ENCODE peak calls at places on chromosomes 4 and X, in five cellular contexts. One of them, this sample, is unnamed.

GRCh38 chr4:132592340-132592739 is 556.8 kb upstream of the PCDH10 start:
- DNase-seq in cardiac fibroblast: no peak
- DNase-seq in right atrium auricular region: no peak
- DNase-seq in SK-N-SH: peak
- DNase-seq in foreskin fibroblast: no peak
- DNase-seq in this sample: no peak

GRCh38 chr4:43853565-43854345 is 594.9 kb downstream of the KCTD8 start:
- DNase-seq in SK-N-SH: no peak
- DNase-seq in foreskin fibroblast: no peak
- DNase-seq in right atrium auricular region: no peak
- DNase-seq in cardiac fibroblast: no peak
- DNase-seq in this sample: no peak

GRCh38 chrX:136780738-136781137 is at the start of gene ARHGEF6:
- DNase-seq in cardiac fibroblast: no peak
- DNase-seq in SK-N-SH: no peak
- DNase-seq in right atrium auricular region: no peak
- DNase-seq in foreskin fibroblast: peak
- DNase-seq in this sample: peak

GRCh38 chr4:16226816-16227461 is 668 bp upstream of the TAPT1 start:
- DNase-seq in SK-N-SH: peak
- DNase-seq in right atrium auricular region: peak
- DNase-seq in foreskin fibroblast: peak
- DNase-seq in cardiac fibroblast: peak
- DNase-seq in this sample: peak

GRCh38 chr4:157095716-157096115 is 19.8 kb downstream of the GLRB start:
- DNase-seq in cardiac fibroblast: no peak
- DNase-seq in right atrium auricular region: no peak
- DNase-seq in foreskin fibroblast: no peak
- DNase-seq in SK-N-SH: no peak
- DNase-seq in this sample: no peak

GRCh38 chrX:46961574-46962279 is 49.5 kb downstream of the JADE3 start:
- DNase-seq in right atrium auricular region: no peak
- DNase-seq in cardiac fibroblast: no peak
- DNase-seq in SK-N-SH: no peak
- DNase-seq in foreskin fibroblast: no peak
- DNase-seq in this sample: peak

GRCh38 chr4:139050436-139050835 is 34.9 kb downstream of the NOCT start:
- DNase-seq in foreskin fibroblast: peak
- DNase-seq in SK-N-SH: no peak
- DNase-seq in cardiac fibroblast: peak
- DNase-seq in right atrium auricular region: no peak
- DNase-seq in this sample: no peak

GRCh38 chr4:73311428-73311827 is 52.8 kb upstream of the ANKRD17 start:
- DNase-seq in foreskin fibroblast: peak
- DNase-seq in cardiac fibroblast: peak
- DNase-seq in right atrium auricular region: no peak
- DNase-seq in SK-N-SH: no peak
- DNase-seq in this sample: peak

GRCh38 chr4:7828926-7829325 is 110.7 kb downstream of the AFAP1 start:
- DNase-seq in SK-N-SH: no peak
- DNase-seq in right atrium auricular region: no peak
- DNase-seq in cardiac fibroblast: peak
- DNase-seq in foreskin fibroblast: peak
- DNase-seq in this sample: no peak

GRCh38 chrX:40094041-40094899 is 3.5 kb downstream of the BCOR start:
- DNase-seq in foreskin fibroblast: peak
- DNase-seq in SK-N-SH: peak
- DNase-seq in cardiac fibroblast: peak
- DNase-seq in right atrium auricular region: no peak
- DNase-seq in this sample: peak

GRCh38 chr4:105613326-105613725 is 60.9 kb downstream of the ARHGEF38 start:
- DNase-seq in right atrium auricular region: no peak
- DNase-seq in foreskin fibroblast: no peak
- DNase-seq in SK-N-SH: no peak
- DNase-seq in cardiac fibroblast: no peak
- DNase-seq in this sample: no peak

GRCh38 chr4:67087897-67088296 is 457.4 kb downstream of the CENPC start:
- DNase-seq in cardiac fibroblast: peak
- DNase-seq in SK-N-SH: peak
- DNase-seq in right atrium auricular region: peak
- DNase-seq in foreskin fibroblast: no peak
- DNase-seq in this sample: peak

GRCh38 chr4:108029731-108030130 is 40.0 kb downstream of the HADH start:
- DNase-seq in cardiac fibroblast: no peak
- DNase-seq in right atrium auricular region: no peak
- DNase-seq in foreskin fibroblast: peak
- DNase-seq in SK-N-SH: no peak
- DNase-seq in this sample: no peak

DNA sequence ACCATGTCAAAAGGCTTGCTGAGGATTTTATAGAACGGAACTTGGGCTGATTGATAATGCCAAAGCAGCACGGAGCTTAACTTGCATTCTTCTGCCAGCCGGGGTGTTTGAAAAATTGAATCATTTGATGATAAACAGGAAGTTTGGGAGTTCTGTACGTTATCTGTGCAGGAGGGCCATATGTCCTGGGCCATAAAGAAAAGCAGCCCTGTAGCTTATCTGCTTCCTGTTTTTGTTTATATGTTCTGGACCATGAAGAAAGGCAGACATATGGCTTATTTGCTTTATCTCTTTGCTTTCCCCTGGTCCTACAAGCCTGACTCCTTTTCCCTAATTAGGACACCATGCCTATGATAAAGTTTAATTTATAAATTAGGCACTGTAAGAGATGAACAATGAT is 62.4 kb downstream of the HOPX start:
- DNase-seq in right atrium auricular region: no peak
- DNase-seq in foreskin fibroblast: no peak
- DNase-seq in cardiac fibroblast: no peak
- DNase-seq in SK-N-SH: peak
- DNase-seq in this sample: no peak
- H3K4me3 ChIP-seq in right atrium auricular region: no peak
- H3K4me3 ChIP-seq in foreskin fibroblast: no peak
- H3K4me3 ChIP-seq in cardiac fibroblast: no peak
- H3K4me3 ChIP-seq in SK-N-SH: no peak
- H3K4me3 ChIP-seq in this sample: no peak

DNA sequence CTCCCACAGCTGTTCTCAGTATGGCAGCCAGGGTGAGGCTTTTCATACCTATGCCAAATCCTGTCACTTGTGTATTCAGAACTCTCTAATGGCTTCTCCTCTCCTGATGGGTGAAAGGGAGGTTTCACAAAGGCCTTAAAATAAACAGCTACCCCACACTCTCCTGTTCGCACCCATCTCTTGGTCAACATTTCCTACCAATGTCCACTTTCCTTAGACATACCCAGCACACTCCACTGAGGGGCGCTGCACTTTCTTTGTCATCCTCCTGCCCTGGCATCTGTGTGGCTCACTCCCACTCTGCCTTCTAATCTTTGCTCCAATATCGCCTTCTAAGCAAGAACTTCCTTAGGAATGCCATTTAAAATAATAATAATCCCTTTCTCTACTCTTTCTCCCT is 313.3 kb downstream of the PPP3CA start:
- DNase-seq in SK-N-SH: no peak
- DNase-seq in right atrium auricular region: no peak
- DNase-seq in cardiac fibroblast: no peak
- DNase-seq in foreskin fibroblast: no peak
- DNase-seq in this sample: no peak
- TF ChIP-seq CTCF in SK-N-SH: no peak
- TF ChIP-seq CTCF in right atrium auricular region: no peak
- TF ChIP-seq CTCF in cardiac fibroblast: no peak
- TF ChIP-seq CTCF in foreskin fibroblast: no peak
- TF ChIP-seq CTCF in this sample: no peak

GRCh38 chr4:76952631-76953587 is 3.4 kb downstream of the SEPTIN11 start:
- DNase-seq in right atrium auricular region: no peak
- DNase-seq in cardiac fibroblast: peak
- DNase-seq in SK-N-SH: no peak
- DNase-seq in foreskin fibroblast: no peak
- DNase-seq in this sample: no peak
- H3K4me3 ChIP-seq in right atrium auricular region: no peak
- H3K4me3 ChIP-seq in cardiac fibroblast: peak
- H3K4me3 ChIP-seq in SK-N-SH: peak
- H3K4me3 ChIP-seq in foreskin fibroblast: peak
- H3K4me3 ChIP-seq in this sample: no peak

DNA sequence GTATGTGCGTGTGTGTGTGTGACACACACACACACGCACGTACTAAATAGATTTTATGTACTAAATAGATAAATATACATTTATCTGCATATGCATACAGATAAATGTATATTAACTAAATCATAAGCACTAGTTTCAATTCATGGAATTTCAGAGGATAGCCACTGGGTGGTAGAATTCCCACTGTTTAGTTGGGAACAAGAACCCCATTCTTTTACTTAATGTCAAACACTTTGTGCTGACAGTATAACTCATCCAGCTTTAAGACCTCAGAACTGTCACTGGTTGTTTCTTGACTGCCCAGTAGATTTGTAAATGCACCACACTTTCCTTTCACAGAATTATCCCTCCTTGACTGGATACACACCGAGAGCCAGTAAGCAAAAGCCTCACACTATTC is 32.5 kb downstream of the PPARGC1A start:
- DNase-seq in SK-N-SH: no peak
- DNase-seq in foreskin fibroblast: peak
- DNase-seq in right atrium auricular region: no peak
- DNase-seq in cardiac fibroblast: peak
- DNase-seq in this sample: no peak
- TF ChIP-seq CTCF in SK-N-SH: peak
- TF ChIP-seq CTCF in foreskin fibroblast: peak
- TF ChIP-seq CTCF in right atrium auricular region: no peak
- TF ChIP-seq CTCF in cardiac fibroblast: no peak
- TF ChIP-seq CTCF in this sample: no peak

GRCh38 chrX:115234220-115234557 is 293 bp upstream of the LRCH2 start:
- DNase-seq in cardiac fibroblast: no peak
- DNase-seq in right atrium auricular region: no peak
- DNase-seq in foreskin fibroblast: no peak
- DNase-seq in SK-N-SH: no peak
- DNase-seq in this sample: no peak
- H3K4me3 ChIP-seq in cardiac fibroblast: peak
- H3K4me3 ChIP-seq in right atrium auricular region: peak
- H3K4me3 ChIP-seq in foreskin fibroblast: peak
- H3K4me3 ChIP-seq in SK-N-SH: peak
- H3K4me3 ChIP-seq in this sample: no peak

DNA sequence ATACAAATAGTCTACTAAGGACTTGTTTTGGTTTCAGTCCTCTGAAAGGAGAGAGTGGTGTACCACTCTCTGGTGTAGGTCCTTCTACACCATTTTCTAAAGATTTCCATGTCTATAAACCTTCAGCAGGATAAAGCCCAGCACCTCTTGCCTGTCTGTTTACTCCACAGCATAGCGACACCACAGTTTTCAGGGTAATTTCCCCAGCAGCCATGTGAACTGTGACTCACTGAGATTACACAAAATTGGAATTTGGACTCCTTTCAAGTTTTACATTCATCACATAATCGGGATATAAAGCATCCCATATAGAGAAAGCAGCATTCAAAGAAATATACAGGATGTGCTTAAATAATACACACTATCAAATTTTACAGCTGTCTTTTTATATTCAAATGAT is 229.6 kb downstream of the PRDM5 start:
- DNase-seq in right atrium auricular region: no peak
- DNase-seq in cardiac fibroblast: peak
- DNase-seq in foreskin fibroblast: peak
- DNase-seq in SK-N-SH: no peak
- DNase-seq in this sample: no peak
- TF ChIP-seq CTCF in right atrium auricular region: no peak
- TF ChIP-seq CTCF in cardiac fibroblast: no peak
- TF ChIP-seq CTCF in foreskin fibroblast: no peak
- TF ChIP-seq CTCF in SK-N-SH: peak
- TF ChIP-seq CTCF in this sample: no peak

GRCh38 chr4:152849350-152849749 is 69.6 kb downstream of the ARFIP1 start:
- DNase-seq in SK-N-SH: no peak
- DNase-seq in cardiac fibroblast: no peak
- DNase-seq in foreskin fibroblast: no peak
- DNase-seq in right atrium auricular region: no peak
- DNase-seq in this sample: no peak

GRCh38 chr4:152850377-152850776 is 70.6 kb downstream of the ARFIP1 start:
- DNase-seq in SK-N-SH: no peak
- DNase-seq in right atrium auricular region: no peak
- DNase-seq in foreskin fibroblast: peak
- DNase-seq in cardiac fibroblast: peak
- DNase-seq in this sample: peak

GRCh38 chr4:152851226-152851625 is 71.5 kb downstream of the ARFIP1 start:
- DNase-seq in foreskin fibroblast: no peak
- DNase-seq in right atrium auricular region: no peak
- DNase-seq in SK-N-SH: no peak
- DNase-seq in cardiac fibroblast: no peak
- DNase-seq in this sample: no peak

GRCh38 chr4:152856960-152857359 is 77.2 kb downstream of the ARFIP1 start:
- DNase-seq in foreskin fibroblast: no peak
- DNase-seq in SK-N-SH: no peak
- DNase-seq in cardiac fibroblast: no peak
- DNase-seq in right atrium auricular region: no peak
- DNase-seq in this sample: no peak

GRCh38 chr4:152853293-152853692 is 73.5 kb downstream of the ARFIP1 start:
- DNase-seq in SK-N-SH: no peak
- DNase-seq in foreskin fibroblast: no peak
- DNase-seq in right atrium auricular region: no peak
- DNase-seq in cardiac fibroblast: no peak
- DNase-seq in this sample: no peak
- H3K4me3 ChIP-seq in SK-N-SH: no peak
- H3K4me3 ChIP-seq in foreskin fibroblast: no peak
- H3K4me3 ChIP-seq in right atrium auricular region: no peak
- H3K4me3 ChIP-seq in cardiac fibroblast: no peak
- H3K4me3 ChIP-seq in this sample: no peak

DNA sequence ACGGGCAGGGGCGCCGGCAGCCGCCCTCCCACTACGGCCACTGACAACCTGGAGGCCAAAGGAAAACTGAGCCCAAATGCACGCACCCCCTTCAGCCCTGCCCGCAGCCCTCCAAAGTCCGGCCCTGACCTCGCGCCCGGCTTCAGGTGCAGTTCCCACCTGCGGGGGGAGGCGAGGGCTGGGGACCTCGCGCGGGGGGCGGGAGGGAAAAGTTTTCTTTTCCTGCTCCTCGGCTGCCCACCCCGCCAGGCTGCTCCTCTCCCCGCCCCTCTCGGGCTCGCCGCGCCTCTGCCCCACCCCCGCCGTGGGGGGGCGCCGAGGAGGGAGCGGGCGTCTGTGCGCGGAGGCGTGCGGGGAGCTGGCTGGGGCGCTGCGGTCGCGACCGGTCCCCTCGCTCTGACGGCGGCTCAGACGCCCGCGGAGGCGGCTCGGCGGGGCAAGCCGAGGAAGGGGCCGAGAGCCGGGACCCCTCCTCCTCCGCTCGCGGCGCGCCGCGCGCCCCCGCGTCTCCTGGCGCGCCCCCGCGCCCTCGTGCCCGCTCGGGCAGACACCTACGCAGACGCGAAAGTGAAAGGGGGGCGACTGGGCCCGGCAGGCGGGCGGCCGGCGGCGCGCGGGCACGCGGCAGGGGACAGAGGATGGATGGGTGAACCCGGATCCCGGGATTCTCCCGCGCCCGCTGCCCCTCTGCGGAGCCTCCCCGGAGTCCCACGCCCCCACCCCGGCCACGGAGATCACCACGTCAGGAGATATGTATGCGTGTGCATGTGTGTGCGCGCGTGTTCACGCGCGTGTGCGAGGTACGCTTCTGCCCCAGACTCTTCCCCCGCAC is 3.1 kb upstream of the NR3C2 start:
- DNase-seq in foreskin fibroblast: peak
- DNase-seq in SK-N-SH: peak
- DNase-seq in cardiac fibroblast: no peak
- DNase-seq in right atrium auricular region: peak
- DNase-seq in this sample: peak
- TF ChIP-seq CTCF in foreskin fibroblast: no peak
- TF ChIP-seq CTCF in SK-N-SH: no peak
- TF ChIP-seq CTCF in cardiac fibroblast: no peak
- TF ChIP-seq CTCF in right atrium auricular region: no peak
- TF ChIP-seq CTCF in this sample: no peak